ENCODE peak calls at places on chromosomes 7 and 10, in six cellular contexts. One of them, this sample, is unnamed.

GRCh38 chr7:137572071-137572784 is 228.7 kb upstream of the PTN start:
- DNase-seq in neuronal stem cell: no peak
- DNase-seq in IMR-90: no peak
- DNase-seq in trophoblast cell: no peak
- DNase-seq in GM12878: no peak
- DNase-seq in endodermal cell: no peak
- DNase-seq in this sample: no peak

GRCh38 chr10:72561745-72562166 is 64.1 kb downstream of the MICU1 start:
- DNase-seq in GM12878: peak; percentile 56
- DNase-seq in trophoblast cell: no peak
- DNase-seq in IMR-90: no peak
- DNase-seq in neuronal stem cell: no peak
- DNase-seq in endodermal cell: no peak
- DNase-seq in this sample: no peak

GRCh38 chr10:70726909-70727495 is 54.7 kb downstream of the ADAMTS14 start:
- DNase-seq in trophoblast cell: no peak
- DNase-seq in IMR-90: no peak
- DNase-seq in GM12878: no peak
- DNase-seq in neuronal stem cell: no peak
- DNase-seq in endodermal cell: no peak
- DNase-seq in this sample: no peak

GRCh38 chr7:95420996-95421846 is 13.6 kb downstream of the PON2 start:
- DNase-seq in trophoblast cell: peak; percentile 84
- DNase-seq in GM12878: no peak
- DNase-seq in IMR-90: peak; percentile 79
- DNase-seq in neuronal stem cell: no peak
- DNase-seq in endodermal cell: no peak
- DNase-seq in this sample: no peak

GRCh38 chr10:31708513-31708912 is 220.1 kb downstream of the ARHGAP12 start:
- DNase-seq in trophoblast cell: no peak
- DNase-seq in GM12878: no peak
- DNase-seq in IMR-90: no peak
- DNase-seq in endodermal cell: no peak
- DNase-seq in neuronal stem cell: no peak
- DNase-seq in this sample: no peak

GRCh38 chr7:23520582-23520981 is 11.2 kb downstream of the TRA2A start:
- DNase-seq in IMR-90: no peak
- DNase-seq in neuronal stem cell: no peak
- DNase-seq in GM12878: no peak
- DNase-seq in endodermal cell: peak; percentile 73
- DNase-seq in trophoblast cell: no peak
- DNase-seq in this sample: no peak

GRCh38 chr7:113710310-113711106 is 208.3 kb downstream of the PPP1R3A start:
- DNase-seq in IMR-90: peak; percentile 83
- DNase-seq in endodermal cell: peak; percentile 81
- DNase-seq in neuronal stem cell: peak; percentile 81
- DNase-seq in trophoblast cell: peak; percentile 98
- DNase-seq in GM12878: peak; percentile 44
- DNase-seq in this sample: peak; percentile 86

GRCh38 chr7:117157121-117157870 is 165.6 kb downstream of the WNT2 start:
- DNase-seq in endodermal cell: no peak
- DNase-seq in GM12878: no peak
- DNase-seq in IMR-90: peak; percentile 87
- DNase-seq in trophoblast cell: peak; percentile 78
- DNase-seq in neuronal stem cell: no peak
- DNase-seq in this sample: no peak

GRCh38 chr7:155198901-155199845 is 98.5 kb upstream of the INSIG1 start:
- DNase-seq in IMR-90: peak; percentile 88
- DNase-seq in GM12878: no peak
- DNase-seq in neuronal stem cell: no peak
- DNase-seq in endodermal cell: no peak
- DNase-seq in trophoblast cell: peak; percentile 35
- DNase-seq in this sample: no peak

GRCh38 chr7:911791-912480 is 35.6 kb downstream of the GET4 start:
- DNase-seq in GM12878: no peak
- DNase-seq in IMR-90: no peak
- DNase-seq in trophoblast cell: no peak
- DNase-seq in endodermal cell: no peak
- DNase-seq in neuronal stem cell: no peak
- DNase-seq in this sample: no peak

GRCh38 chr10:63042256-63042655 is 90.9 kb upstream of the NRBF2 start:
- DNase-seq in trophoblast cell: peak; percentile 27
- DNase-seq in neuronal stem cell: no peak
- DNase-seq in endodermal cell: no peak
- DNase-seq in GM12878: no peak
- DNase-seq in IMR-90: no peak
- DNase-seq in this sample: no peak

GRCh38 chr7:139673230-139673629 is 104.6 kb downstream of the HIPK2 start:
- DNase-seq in neuronal stem cell: no peak
- DNase-seq in endodermal cell: peak; percentile 76
- DNase-seq in GM12878: peak; percentile 90
- DNase-seq in IMR-90: no peak
- DNase-seq in trophoblast cell: no peak
- DNase-seq in this sample: no peak

GRCh38 chr7:44408596-44408995 is 81.9 kb downstream of the NUDCD3 start:
- DNase-seq in trophoblast cell: no peak
- DNase-seq in GM12878: no peak
- DNase-seq in neuronal stem cell: no peak
- DNase-seq in IMR-90: no peak
- DNase-seq in endodermal cell: peak; percentile 71
- DNase-seq in this sample: no peak

GRCh38 chr10:21754410-21755011 is 220.5 kb downstream of the MLLT10 start:
- DNase-seq in endodermal cell: peak; percentile 52
- DNase-seq in neuronal stem cell: no peak
- DNase-seq in trophoblast cell: no peak
- DNase-seq in IMR-90: no peak
- DNase-seq in GM12878: no peak
- DNase-seq in this sample: no peak

GRCh38 chr10:110918633-110919348 is at the start of gene BBIP1:
- DNase-seq in neuronal stem cell: peak; percentile 99
- DNase-seq in endodermal cell: no peak
- DNase-seq in trophoblast cell: peak; percentile 100
- DNase-seq in IMR-90: peak; percentile 100
- DNase-seq in GM12878: peak; percentile 99
- DNase-seq in this sample: peak; percentile 87

GRCh38 chr10:24816997-24817396 is 93.3 kb upstream of the ARHGAP21 start:
- DNase-seq in GM12878: no peak
- DNase-seq in IMR-90: no peak
- DNase-seq in neuronal stem cell: no peak
- DNase-seq in trophoblast cell: no peak
- DNase-seq in endodermal cell: no peak
- DNase-seq in this sample: no peak

DNA sequence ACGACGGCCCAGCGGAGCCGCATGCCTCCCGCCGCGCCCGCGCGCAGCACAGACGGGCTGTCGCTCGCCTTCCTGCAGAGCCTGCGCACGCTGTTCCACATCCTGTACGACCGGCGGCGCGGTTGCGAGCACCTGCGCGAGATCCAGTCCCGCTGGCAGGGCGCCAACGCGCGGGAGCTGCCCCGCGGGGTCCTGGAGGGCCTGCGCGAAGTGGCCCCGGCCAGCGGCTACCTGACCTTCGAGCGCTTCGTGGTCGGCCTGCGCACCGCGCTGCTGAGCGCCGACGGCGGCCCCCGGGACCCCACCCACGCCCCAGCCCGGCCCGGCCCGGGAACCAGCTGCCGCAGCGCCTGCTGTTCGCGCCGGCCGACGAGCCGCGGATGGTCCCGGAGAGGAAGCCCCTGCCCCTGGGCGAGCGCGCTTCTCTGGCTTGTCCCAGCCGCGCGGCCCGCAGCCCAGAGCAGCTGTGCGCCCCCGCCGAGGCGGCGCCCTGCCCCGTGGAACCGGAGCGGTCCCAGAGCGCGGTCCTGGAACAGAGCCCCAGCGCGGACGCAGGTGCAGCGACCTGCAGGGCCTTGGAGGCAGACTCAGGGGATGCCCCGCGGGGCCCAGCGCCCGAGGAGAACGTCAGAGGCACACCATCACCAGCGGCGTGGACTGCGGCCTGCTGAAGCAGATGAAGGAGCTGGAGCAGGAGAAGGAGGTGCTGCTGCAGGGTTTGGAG is 25.3 kb upstream of the ZNF716 start:
- DNase-seq in endodermal cell: no peak
- DNase-seq in neuronal stem cell: no peak
- DNase-seq in GM12878: no peak
- DNase-seq in IMR-90: no peak
- DNase-seq in trophoblast cell: peak; percentile 0
- DNase-seq in this sample: no peak
- H3K9ac ChIP-seq in endodermal cell: no peak overlapping the region
- H3K9ac ChIP-seq in neuronal stem cell: no peak overlapping the region
- H3K9ac ChIP-seq in GM12878: no peak overlapping the region
- H3K9ac ChIP-seq in IMR-90: no peak overlapping the region
- H3K9ac ChIP-seq in trophoblast cell: no peak overlapping the region
- H3K9ac ChIP-seq in this sample: no peak overlapping the region

DNA sequence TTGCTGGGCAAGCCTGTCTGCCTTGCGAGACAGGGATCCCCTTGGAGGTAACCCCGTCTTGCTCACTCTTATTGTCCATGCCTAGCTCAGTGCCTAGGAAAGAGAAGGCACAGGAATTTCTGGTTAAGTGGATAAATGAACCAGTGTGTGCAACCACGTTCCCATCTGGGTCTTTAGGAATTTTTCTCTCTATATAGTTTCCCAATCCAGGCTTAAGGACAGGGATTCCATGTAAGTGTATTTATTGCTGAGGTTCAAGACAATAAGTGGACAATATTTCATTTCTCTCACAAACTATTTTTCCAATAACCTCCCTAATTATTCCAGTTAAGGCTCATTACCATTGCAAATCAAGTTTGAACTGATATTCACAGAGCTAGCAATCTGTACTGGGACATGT is 8.9 kb upstream of the ADAM12 start:
- DNase-seq in endodermal cell: no peak
- DNase-seq in GM12878: no peak
- DNase-seq in IMR-90: no peak
- DNase-seq in neuronal stem cell: no peak
- DNase-seq in trophoblast cell: no peak
- DNase-seq in this sample: no peak
- H3K9ac ChIP-seq in endodermal cell: no peak overlapping the region
- H3K9ac ChIP-seq in GM12878: no peak overlapping the region
- H3K9ac ChIP-seq in IMR-90: no peak overlapping the region
- H3K9ac ChIP-seq in neuronal stem cell: no peak overlapping the region
- H3K9ac ChIP-seq in trophoblast cell: no peak overlapping the region
- H3K9ac ChIP-seq in this sample: no peak overlapping the region

DNA sequence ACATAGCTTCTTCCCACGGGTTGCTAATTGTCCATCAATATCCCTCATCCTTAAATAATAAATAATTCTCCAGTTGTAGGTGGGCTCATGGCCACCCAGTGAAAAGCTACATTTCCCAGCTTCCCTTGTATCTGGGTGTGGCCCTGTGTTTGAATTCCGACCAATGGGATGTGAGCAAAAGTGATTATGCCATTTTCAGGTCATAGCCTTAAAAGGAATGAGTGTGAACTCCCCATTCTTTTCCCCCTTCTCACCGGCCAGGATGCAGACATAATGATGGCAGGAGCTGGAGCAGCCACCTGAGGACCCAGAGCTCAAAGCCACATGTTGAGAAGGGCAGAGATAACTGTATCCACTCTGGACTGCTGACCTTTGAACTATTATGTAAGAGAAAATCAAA is 30.3 kb upstream of the CALU start:
- DNase-seq in neuronal stem cell: no peak
- DNase-seq in endodermal cell: no peak
- DNase-seq in GM12878: no peak
- DNase-seq in IMR-90: no peak
- DNase-seq in trophoblast cell: no peak
- DNase-seq in this sample: no peak
- H3K9ac ChIP-seq in neuronal stem cell: no peak overlapping the region
- H3K9ac ChIP-seq in endodermal cell: no peak overlapping the region
- H3K9ac ChIP-seq in GM12878: no peak overlapping the region
- H3K9ac ChIP-seq in IMR-90: no peak overlapping the region
- H3K9ac ChIP-seq in trophoblast cell: no peak overlapping the region
- H3K9ac ChIP-seq in this sample: no peak overlapping the region

GRCh38 chr10:91163269-91163708 is 57.2 kb upstream of the PCGF5 start:
- DNase-seq in neuronal stem cell: peak; percentile 44
- DNase-seq in GM12878: no peak
- DNase-seq in IMR-90: peak; percentile 62
- DNase-seq in endodermal cell: peak; percentile 82
- DNase-seq in trophoblast cell: peak; percentile 36
- DNase-seq in this sample: no peak
- H3K9ac ChIP-seq in neuronal stem cell: peak overlapping the region; percentile 65
- H3K9ac ChIP-seq in GM12878: peak overlapping the region; percentile 83
- H3K9ac ChIP-seq in IMR-90: peak overlapping the region; percentile 43
- H3K9ac ChIP-seq in endodermal cell: peak overlapping the region; percentile 6
- H3K9ac ChIP-seq in trophoblast cell: peak overlapping the region; percentile 17
- H3K9ac ChIP-seq in this sample: peak overlapping the region; percentile 75

GRCh38 chr7:13832346-13832745 is 157.1 kb downstream of the ETV1 start:
- DNase-seq in endodermal cell: no peak
- DNase-seq in GM12878: no peak
- DNase-seq in trophoblast cell: no peak
- DNase-seq in neuronal stem cell: no peak
- DNase-seq in IMR-90: no peak
- DNase-seq in this sample: no peak

GRCh38 chr7:13833872-13834271 is 155.6 kb downstream of the ETV1 start:
- DNase-seq in GM12878: no peak
- DNase-seq in trophoblast cell: no peak
- DNase-seq in endodermal cell: peak; percentile 46
- DNase-seq in neuronal stem cell: no peak
- DNase-seq in IMR-90: no peak
- DNase-seq in this sample: no peak

GRCh38 chr7:13839063-13839462 is 150.4 kb downstream of the ETV1 start:
- DNase-seq in GM12878: no peak
- DNase-seq in IMR-90: no peak
- DNase-seq in endodermal cell: no peak
- DNase-seq in neuronal stem cell: no peak
- DNase-seq in trophoblast cell: no peak
- DNase-seq in this sample: no peak

GRCh38 chr7:13834328-13834761 is 155.1 kb downstream of the ETV1 start:
- DNase-seq in endodermal cell: peak; percentile 77
- DNase-seq in trophoblast cell: no peak
- DNase-seq in neuronal stem cell: no peak
- DNase-seq in IMR-90: no peak
- DNase-seq in GM12878: no peak
- DNase-seq in this sample: no peak

GRCh38 chr7:13835442-13835841 is 154.0 kb downstream of the ETV1 start:
- DNase-seq in endodermal cell: peak; percentile 66
- DNase-seq in neuronal stem cell: peak; percentile 62
- DNase-seq in IMR-90: no peak
- DNase-seq in trophoblast cell: no peak
- DNase-seq in GM12878: no peak
- DNase-seq in this sample: no peak
- H3K9ac ChIP-seq in endodermal cell: peak overlapping the region; percentile 11
- H3K9ac ChIP-seq in neuronal stem cell: no peak overlapping the region
- H3K9ac ChIP-seq in IMR-90: no peak overlapping the region
- H3K9ac ChIP-seq in trophoblast cell: no peak overlapping the region
- H3K9ac ChIP-seq in GM12878: no peak overlapping the region
- H3K9ac ChIP-seq in this sample: no peak overlapping the region